ENCODE peak calls at places on chromosome 9, in six cellular contexts. S, O, U, Q, A and D are unnamed samples.

GRCh38 chr9:91162784-91163440 is 198.8 kb downstream of the AUH start:
- DNase-seq in S (no peak), O (no peak), U (peak; percentile 40), Q (peak; percentile 88), A (no peak), D (peak; percentile 59)

GRCh38 chr9:90502134-90502533 is 140.5 kb downstream of the DIRAS2 start:
- DNase-seq in S (no peak), O (no peak), U (no peak), Q (no peak), A (no peak), D (no peak)

GRCh38 chr9:116209406-116210116 is 56.0 kb downstream of the PAPPA start:
- DNase-seq in S (no peak), O (no peak), U (no peak), Q (no peak), A (no peak), D (no peak)

GRCh38 chr9:124511426-124511840 is 4.2 kb upstream of the NR5A1 start:
- DNase-seq in S (no peak), O (no peak), U (no peak), Q (no peak), A (no peak), D (no peak)

GRCh38 chr9:125750656-125751035 is 3.5 kb downstream of the PBX3 start:
- DNase-seq in S (no peak), O (no peak), U (peak; percentile 22), Q (no peak), A (no peak), D (no peak)

GRCh38 chr9:83220737-83221136 is 157.8 kb upstream of the RASEF start:
- DNase-seq in S (no peak), O (no peak), U (peak; percentile 23), Q (no peak), A (no peak), D (no peak)

GRCh38 chr9:87338075-87338989 is 159.3 kb upstream of the DAPK1 start:
- DNase-seq in S (no peak), O (no peak), U (peak; percentile 11), Q (no peak), A (no peak), D (no peak)

GRCh38 chr9:122144836-122145235 is 14.7 kb downstream of the NDUFA8 start:
- DNase-seq in S (no peak), O (no peak), U (no peak), Q (no peak), A (no peak), D (no peak)

GRCh38 chr9:37476930-37477329 is 8.8 kb upstream of the POLR1E start:
- DNase-seq in S (no peak), O (no peak), U (no peak), Q (no peak), A (no peak), D (no peak)

GRCh38 chr9:121288874-121289553 is 21.1 kb downstream of the GSN start:
- DNase-seq in S (peak; percentile 81), O (no peak), U (peak; percentile 78), Q (peak; percentile 74), A (no peak), D (peak; percentile 88)

GRCh38 chr9:121743441-121744001 is 92.1 kb downstream of the DAB2IP start:
- DNase-seq in S (peak; percentile 87), O (peak; percentile 83), U (peak; percentile 90), Q (peak; percentile 86), A (no peak), D (peak; percentile 89)

GRCh38 chr9:137745541-137745991 is 126.8 kb downstream of the EHMT1 start:
- DNase-seq in S (no peak), O (no peak), U (no peak), Q (no peak), A (no peak), D (no peak)

GRCh38 chr9:136808075-136808780 is 480 bp downstream of the RABL6 start:
- DNase-seq in S (peak; percentile 16), O (no peak), U (peak; percentile 35), Q (no peak), A (peak; percentile 40), D (no peak)

GRCh38 chr9:93325307-93326035 is 126.0 kb upstream of the FAM120A start:
- DNase-seq in S (no peak), O (no peak), U (no peak), Q (no peak), A (no peak), D (no peak)

GRCh38 chr9:79300153-79300552 is 271.6 kb upstream of the TLE4 start:
- DNase-seq in S (no peak), O (no peak), U (no peak), Q (no peak), A (no peak), D (no peak)

GRCh38 chr9:5851445-5851844 is 18.5 kb upstream of the ERMP1 start:
- DNase-seq in S (no peak), O (no peak), U (no peak), Q (no peak), A (peak; percentile 17), D (no peak)

GRCh38 chr9:36037580-36038169 is 962 bp downstream of the RECK start:
- DNase-seq in S (no peak), O (no peak), U (no peak), Q (no peak), A (no peak), D (no peak)

GRCh38 chr9:90433398-90433890 is 209.2 kb downstream of the DIRAS2 start:
- DNase-seq in S (no peak), O (peak; percentile 78), U (peak; percentile 85), Q (no peak), A (no peak), D (no peak)

GRCh38 chr9:91415290-91415689 is 8.3 kb downstream of the NFIL3 start:
- DNase-seq in S (no peak), O (no peak), U (no peak), Q (no peak), A (no peak), D (no peak)

GRCh38 chr9:36164361-36164760 is 4.8 kb upstream of the CCIN start:
- DNase-seq in S (no peak), O (no peak), U (no peak), Q (no peak), A (no peak), D (no peak)

GRCh38 chr9:113901196-113901818 is 25.2 kb downstream of the ZNF618 start:
- DNase-seq in S (no peak), O (peak; percentile 24), U (no peak), Q (no peak), A (no peak), D (peak; percentile 52)

GRCh38 chr9:133459476-133460404 is at the start of gene CACFD1:
- DNase-seq in S (peak; percentile 97), O (peak; percentile 98), U (peak; percentile 99), Q (peak; percentile 99), A (peak; percentile 84), D (peak; percentile 96)
- H3K4me1 ChIP-seq in S (peaks cover 20% of the 10 kb centered on the region), O (no peaks in the 10 kb centered on the region), U (no peaks in the 10 kb centered on the region), Q (peaks cover 9% of the 10 kb centered on the region), A (peaks cover 14% of the 10 kb centered on the region), D (peaks cover 19% of the 10 kb centered on the region)

GRCh38 chr9:134405527-134405926 is 79.3 kb downstream of the RXRA start:
- DNase-seq in S (no peak), O (no peak), U (no peak), Q (no peak), A (no peak), D (no peak)

GRCh38 chr9:134408939-134409737 is 82.9 kb downstream of the RXRA start:
- DNase-seq in S (no peak), O (no peak), U (no peak), Q (no peak), A (no peak), D (no peak)

GRCh38 chr9:134406366-134407122 is 80.3 kb downstream of the RXRA start:
- DNase-seq in S (no peak), O (no peak), U (no peak), Q (no peak), A (no peak), D (peak; percentile 75)

GRCh38 chr9:134408389-134408788 is 82.1 kb downstream of the RXRA start:
- DNase-seq in S (no peak), O (no peak), U (no peak), Q (no peak), A (no peak), D (no peak)

GRCh38 chr9:134407123-134407779 is 81.0 kb downstream of the RXRA start:
- DNase-seq in S (peak; percentile 93), O (peak; percentile 90), U (no peak), Q (peak; percentile 91), A (peak; percentile 63), D (peak; percentile 91)
- H3K4me3 ChIP-seq in S (peak overlapping the region; percentile 55), O (no peak overlapping the region), U (no peak overlapping the region), Q (no peak overlapping the region), A (peak overlapping the region; percentile 45), D (no peak overlapping the region)

GRCh38 chr9:95088421-95089161 is 228.9 kb downstream of the FANCC start:
- DNase-seq in S (no peak), O (no peak), U (no peak), Q (no peak), A (no peak), D (no peak)

GRCh38 chr9:95089257-95089873 is 228.1 kb downstream of the FANCC start:
- DNase-seq in S (no peak), O (no peak), U (no peak), Q (no peak), A (no peak), D (no peak)

GRCh38 chr9:95086564-95086955 is 230.9 kb downstream of the FANCC start:
- DNase-seq in S (no peak), O (no peak), U (no peak), Q (no peak), A (no peak), D (no peak)

GRCh38 chr9:95085861-95086563 is 231.5 kb downstream of the FANCC start:
- DNase-seq in S (no peak), O (no peak), U (peak; percentile 15), Q (peak; percentile 51), A (no peak), D (no peak)

GRCh38 chr9:95087659-95088242 is 229.8 kb downstream of the FANCC start:
- DNase-seq in S (no peak), O (no peak), U (no peak), Q (peak; percentile 67), A (no peak), D (no peak)
- TF ChIP-seq CTCF in S (peak; percentile 29), O (no peak), U (no peak), Q (no peak), A (no peak), D (no peak)

GRCh38 chr9:129575818-129576217 is 45.1 kb downstream of the C9orf50 start:
- DNase-seq in S (no peak), O (no peak), U (no peak), Q (no peak), A (no peak), D (no peak)

GRCh38 chr9:129574911-129575574 is 45.9 kb downstream of the C9orf50 start:
- DNase-seq in S (no peak), O (no peak), U (no peak), Q (no peak), A (no peak), D (no peak)

GRCh38 chr9:129572517-129572916 is 48.4 kb downstream of the C9orf50 start:
- DNase-seq in S (no peak), O (no peak), U (no peak), Q (no peak), A (no peak), D (no peak)

GRCh38 chr9:129572052-129572425 is 48.9 kb downstream of the C9orf50 start:
- DNase-seq in S (no peak), O (no peak), U (no peak), Q (no peak), A (no peak), D (no peak)

DNA sequence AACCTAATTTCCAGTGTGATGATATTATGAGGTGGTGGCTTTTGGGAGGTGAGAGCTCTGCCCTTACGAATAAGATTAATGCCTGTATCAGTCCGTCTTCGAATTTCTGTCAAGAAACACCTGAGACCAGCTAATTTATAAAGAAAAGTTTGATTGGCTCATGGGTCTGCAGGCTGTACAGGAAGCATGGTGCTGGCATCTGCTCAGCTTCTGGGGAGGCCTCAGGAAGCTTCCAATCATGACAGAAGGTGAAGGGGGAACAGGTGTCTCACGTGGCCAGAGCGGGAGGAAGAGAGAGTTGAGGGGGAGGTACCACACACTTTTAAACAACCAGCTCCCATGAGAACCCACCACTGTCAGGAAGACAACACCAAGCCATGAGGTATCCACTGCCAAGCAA is 46.9 kb downstream of the C9orf50 start:
- DNase-seq in S (no peak), O (no peak), U (no peak), Q (no peak), A (no peak), D (no peak)
- H3K4me1 ChIP-seq in S (peaks cover 30% of the 10 kb centered on the region), O (peaks cover 18% of the 10 kb centered on the region), U (peaks cover 13% of the 10 kb centered on the region), Q (peaks cover 5% of the 10 kb centered on the region), A (peaks cover 8% of the 10 kb centered on the region), D (peaks cover 27% of the 10 kb centered on the region)